ENCODE peak calls at places on chromosomes 4 and X, in nine cellular contexts. Q is activated naive CD4-positive, alpha-beta T cell; G is stimulated activated CD4-positive, alpha-beta T cell treated with anti-CD3 and anti-CD28 coated beads, Interleukin-2, amount 100 ng/mL, for 48 hours; O is GM13976; R is heart left ventricle; Z is nucleus accumbens; V is ACHN; K is left colon; P is iPS-NIHi11. W is an unnamed sample.

GRCh38 chrX:53262918-53263394 is 18.4 kb downstream of the IQSEC2 start:
- DNase-seq in V (peak; percentile 79), R (no peak), K (no peak), Q (no peak), G (no peak), P (no peak), Z (no peak), O (no peak), W (peak; percentile 78)

GRCh38 chr4:47017494-47017893 is 13.9 kb upstream of the GABRB1 start:
- DNase-seq in Q (no peak), V (no peak), R (no peak), Z (no peak), K (no peak), O (no peak), G (no peak), P (no peak), W (no peak)

GRCh38 chr4:159446266-159446976 is 343.5 kb downstream of the RAPGEF2 start:
- DNase-seq in P (peak; percentile 69), G (peak; percentile 4), V (peak; percentile 74), Z (peak; percentile 9), O (peak; percentile 50), Q (no peak), R (peak; percentile 21), K (peak; percentile 18), W (peak; percentile 79)

GRCh38 chrX:1518512-1518911 is 18.5 kb downstream of the P2RY8 start:
- DNase-seq in O (no peak), K (no peak), V (no peak), Z (no peak), Q (no peak), R (no peak), P (no peak), G (no peak), W (no peak)

GRCh38 chrX:115606861-115607260 is 45.9 kb downstream of the PLS3 start:
- DNase-seq in R (no peak), G (no peak), Z (no peak), P (no peak), O (no peak), K (no peak), V (no peak), Q (no peak), W (no peak)

GRCh38 chr4:52633846-52634245 is 25.3 kb downstream of the USP46 start:
- DNase-seq in Z (no peak), G (no peak), R (no peak), Q (no peak), P (no peak), O (no peak), V (no peak), K (no peak), W (no peak)

GRCh38 chrX:139804482-139804881 is 96.5 kb upstream of the MCF2 start:
- DNase-seq in P (no peak), Z (no peak), O (no peak), K (no peak), G (no peak), V (no peak), Q (no peak), R (no peak), W (no peak)

GRCh38 chrX:123833387-123833786 is 26.5 kb upstream of the XIAP start:
- DNase-seq in Q (peak; percentile 1), K (peak; percentile 66), V (peak; percentile 40), R (peak; percentile 13), Z (peak; percentile 18), O (peak; percentile 71), P (peak; percentile 63), G (peak; percentile 64), W (peak; percentile 60)

GRCh38 chr4:151163855-151164254 is 64.4 kb downstream of the RPS3A start:
- DNase-seq in P (no peak), G (no peak), Z (no peak), K (no peak), R (no peak), V (no peak), O (no peak), Q (no peak), W (no peak)

GRCh38 chr4:129614581-129614980 is 518.6 kb downstream of the C4orf33 start:
- DNase-seq in Q (no peak), P (no peak), V (no peak), O (no peak), G (no peak), R (no peak), K (no peak), Z (no peak), W (no peak)

GRCh38 chr4:156290811-156291210 is 337.1 kb upstream of the CTSO start:
- DNase-seq in P (no peak), Q (no peak), K (no peak), Z (no peak), R (no peak), V (no peak), G (no peak), O (no peak), W (peak; percentile 16)

GRCh38 chr4:86302242-86302641 is 57.6 kb downstream of the MAPK10 start:
- DNase-seq in V (no peak), Z (peak; percentile 53), O (no peak), P (peak; percentile 33), R (peak; percentile 14), G (no peak), K (peak; percentile 6), Q (no peak), W (no peak)

GRCh38 chrX:966396-967070 is 245.9 kb downstream of the CRLF2 start:
- DNase-seq in K (no peak), Q (no peak), R (no peak), O (no peak), Z (no peak), P (no peak), G (no peak), V (no peak), W (no peak)

GRCh38 chr4:32440391-32440790 is 1720.2 kb downstream of the PCDH7 start:
- DNase-seq in G (no peak), R (no peak), P (no peak), O (no peak), V (peak; percentile 30), Q (no peak), K (no peak), Z (no peak), W (no peak)

GRCh38 chrX:153692611-153693156 is 5.0 kb downstream of the SLC6A8 start:
- DNase-seq in P (no peak), R (no peak), Q (no peak), G (no peak), O (no peak), K (no peak), Z (no peak), V (no peak), W (no peak)

GRCh38 chr4:40969499-40969898 is 219.7 kb downstream of the NSUN7 start:
- DNase-seq in G (no peak), R (no peak), V (no peak), Z (no peak), P (no peak), K (no peak), O (no peak), Q (no peak), W (no peak)

GRCh38 chr4:150479665-150480064 is 102.3 kb upstream of the MAB21L2 start:
- DNase-seq in V (no peak), K (no peak), Q (no peak), O (no peak), R (no peak), P (no peak), G (no peak), Z (no peak), W (no peak)

GRCh38 chrX:53440631-53441517 is 6.7 kb upstream of the HSD17B10 start:
- DNase-seq in P (no peak), Q (no peak), V (no peak), Z (peak; percentile 6), O (no peak), K (peak; percentile 68), R (peak; percentile 17), G (peak; percentile 8), W (peak; percentile 69)

GRCh38 chrX:68588653-68589371 is 58.7 kb upstream of the STARD8 start:
- DNase-seq in R (no peak), Q (no peak), P (no peak), V (no peak), K (no peak), O (no peak), G (no peak), Z (no peak), W (no peak)

GRCh38 chrX:154019633-154020499 is at the start of gene IRAK1:
- DNase-seq in Q (no peak), O (peak; percentile 85), P (peak; percentile 78), V (peak; percentile 59), K (peak; percentile 63), G (peak; percentile 43), R (peak; percentile 62), Z (no peak), W (peak; percentile 89)

GRCh38 chrX:136064661-136065043 is 79.4 kb downstream of the SLC9A6 start:
- DNase-seq in K (no peak), R (no peak), Z (no peak), V (no peak), G (no peak), P (no peak), Q (no peak), O (no peak), W (no peak)

GRCh38 chrX:153877571-153878261 is 8.3 kb downstream of the L1CAM start:
- DNase-seq in Q (no peak), P (no peak), R (no peak), G (no peak), O (no peak), V (no peak), Z (no peak), K (no peak), W (no peak)